ENCODE peak calls at places on chromosomes 3 and 15, in seven cellular contexts. J is CD4-positive, CD25-positive, alpha-beta regulatory T cell; R is cardiac muscle cell; Q is stomach; B is effector memory CD4-positive, alpha-beta T cell; M is neural progenitor cell; O is Peyer's patch. I is an unnamed sample.

GRCh38 chr3:55729546-55729945 is 242.4 kb upstream of the WNT5A start:
- DNase-seq in J (no peak), R (no peak), Q (no peak), B (no peak), M (no peak), O (no peak), I (no peak)

GRCh38 chr3:35772364-35773009 is 133.2 kb downstream of the ARPP21 start:
- DNase-seq in J (no peak), R (no peak), Q (no peak), B (no peak), M (no peak), O (no peak), I (no peak)

GRCh38 chr3:167684389-167684993 is 30.7 kb upstream of the WDR49 start:
- DNase-seq in J (peak; percentile 35), R (peak; percentile 70), Q (no peak), B (no peak), M (peak; percentile 78), O (peak; percentile 38), I (peak; percentile 79)

GRCh38 chr3:112425858-112426750 is 73.2 kb downstream of the BTLA start:
- DNase-seq in J (no peak), R (no peak), Q (no peak), B (no peak), M (no peak), O (no peak), I (no peak)

GRCh38 chr3:119098620-119099222 is 47.2 kb upstream of the TEX55 start:
- DNase-seq in J (no peak), R (peak; percentile 48), Q (no peak), B (no peak), M (peak; percentile 49), O (no peak), I (peak; percentile 31)

GRCh38 chr15:94097567-94097966 is 133.8 kb upstream of the MCTP2 start:
- DNase-seq in J (no peak), R (no peak), Q (no peak), B (no peak), M (no peak), O (no peak), I (peak; percentile 9)

GRCh38 chr15:55485273-55485672 is 22.8 kb downstream of the DNAAF4 start:
- DNase-seq in J (no peak), R (no peak), Q (no peak), B (no peak), M (no peak), O (no peak), I (no peak)

GRCh38 chr3:31043184-31043819 is 148.8 kb upstream of the GADL1 start:
- DNase-seq in J (no peak), R (peak; percentile 23), Q (no peak), B (no peak), M (no peak), O (no peak), I (no peak)

GRCh38 chr3:128307029-128307633 is 153.8 kb downstream of the EEFSEC start:
- DNase-seq in J (no peak), R (peak; percentile 7), Q (no peak), B (no peak), M (peak; percentile 61), O (peak; percentile 3), I (peak; percentile 27)

GRCh38 chr3:122609798-122610559 is 32.5 kb downstream of the PARP15 start:
- DNase-seq in J (no peak), R (peak; percentile 73), Q (no peak), B (no peak), M (no peak), O (no peak), I (peak; percentile 13)
- H3K4me3 ChIP-seq in J (no peak overlapping the region), R (no peak overlapping the region), Q (no peak overlapping the region), B (no peak overlapping the region), M (no peak overlapping the region), O (no peak overlapping the region), I (no peak overlapping the region)

GRCh38 chr3:14145670-14146380 is 21.0 kb downstream of the TMEM43 start:
- DNase-seq in J (no peak), R (no peak), Q (no peak), B (no peak), M (no peak), O (no peak), I (no peak)
- H3K4me1 ChIP-seq in J (peaks cover 53% of the 10 kb centered on the region), R (peaks cover 21% of the 10 kb centered on the region), Q (peaks cover 46% of the 10 kb centered on the region), B (peaks cover 45% of the 10 kb centered on the region), M (no peaks in the 10 kb centered on the region), O (peaks cover 37% of the 10 kb centered on the region), I (no peaks in the 10 kb centered on the region)

DNA sequence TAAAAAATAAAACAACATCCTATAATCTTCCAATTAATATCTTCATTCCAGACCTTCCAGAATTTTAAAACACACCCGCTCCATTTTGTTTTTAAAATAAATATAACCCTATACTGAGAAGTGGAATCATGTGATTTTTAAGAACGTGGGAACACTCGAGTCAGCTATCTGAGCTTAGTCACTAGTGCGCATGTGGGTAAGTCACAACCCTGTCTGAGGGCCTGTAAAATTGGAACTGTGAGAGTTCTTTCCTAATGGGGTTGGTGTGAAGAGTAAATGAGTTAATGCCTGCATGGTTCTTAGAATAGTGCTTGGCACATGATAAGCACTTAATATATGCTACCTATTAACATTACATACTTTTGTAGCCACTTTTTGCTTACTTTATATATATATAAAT is 19.9 kb upstream of the POLR2M start:
- DNase-seq in J (no peak), R (peak; percentile 56), Q (no peak), B (no peak), M (no peak), O (no peak), I (no peak)
- H3K4me3 ChIP-seq in J (no peak overlapping the region), R (no peak overlapping the region), Q (no peak overlapping the region), B (no peak overlapping the region), M (no peak overlapping the region), O (no peak overlapping the region), I (no peak overlapping the region)

GRCh38 chr15:90594297-90594696 is 64.6 kb downstream of the CRTC3 start:
- DNase-seq in J (peak; percentile 63), R (no peak), Q (peak; percentile 92), B (peak; percentile 58), M (no peak), O (peak; percentile 97), I (peak; percentile 23)
- H3K4me1 ChIP-seq in J (peaks cover 69% of the 10 kb centered on the region), R (no peaks in the 10 kb centered on the region), Q (peaks cover 75% of the 10 kb centered on the region), B (peaks cover 55% of the 10 kb centered on the region), M (peaks cover 5% of the 10 kb centered on the region), O (peaks cover 29% of the 10 kb centered on the region), I (peaks cover 7% of the 10 kb centered on the region)

DNA sequence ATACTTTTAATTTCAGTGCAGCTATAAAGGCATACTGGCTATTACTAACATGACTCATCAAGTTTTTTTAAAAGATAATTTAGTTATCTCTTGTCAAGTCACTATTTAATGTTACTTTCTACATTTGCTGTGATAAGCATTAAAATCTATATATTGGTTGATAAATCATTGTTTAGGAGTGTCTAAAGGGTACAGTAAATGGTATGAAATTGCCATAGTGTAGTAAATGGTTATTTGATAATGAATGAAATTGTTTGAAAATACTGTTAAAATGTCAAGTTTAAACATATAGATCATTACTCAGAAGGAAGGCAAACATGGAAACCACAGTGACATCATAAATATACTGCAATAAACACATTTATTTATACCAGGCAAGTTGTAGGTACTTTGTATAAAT is 13.2 kb upstream of the BNIP2 start:
- DNase-seq in J (no peak), R (no peak), Q (no peak), B (no peak), M (no peak), O (no peak), I (no peak)
- H3K4me3 ChIP-seq in J (no peak overlapping the region), R (no peak overlapping the region), Q (no peak overlapping the region), B (no peak overlapping the region), M (no peak overlapping the region), O (no peak overlapping the region), I (no peak overlapping the region)

GRCh38 chr15:90933310-90933709 is 961 bp upstream of the HDDC3 start:
- DNase-seq in J (no peak), R (no peak), Q (no peak), B (no peak), M (no peak), O (no peak), I (no peak)

GRCh38 chr15:90932660-90932991 is 277 bp upstream of the HDDC3 start:
- DNase-seq in J (no peak), R (no peak), Q (no peak), B (no peak), M (no peak), O (no peak), I (no peak)

GRCh38 chr15:90931737-90932659 is at the start of gene HDDC3:
- DNase-seq in J (peak; percentile 77), R (peak; percentile 88), Q (peak; percentile 93), B (peak; percentile 76), M (peak; percentile 95), O (peak; percentile 91), I (peak; percentile 95)

GRCh38 chr15:90930861-90931629 is 1.3 kb downstream of the HDDC3 start:
- DNase-seq in J (no peak), R (no peak), Q (no peak), B (no peak), M (no peak), O (no peak), I (no peak)

DNA sequence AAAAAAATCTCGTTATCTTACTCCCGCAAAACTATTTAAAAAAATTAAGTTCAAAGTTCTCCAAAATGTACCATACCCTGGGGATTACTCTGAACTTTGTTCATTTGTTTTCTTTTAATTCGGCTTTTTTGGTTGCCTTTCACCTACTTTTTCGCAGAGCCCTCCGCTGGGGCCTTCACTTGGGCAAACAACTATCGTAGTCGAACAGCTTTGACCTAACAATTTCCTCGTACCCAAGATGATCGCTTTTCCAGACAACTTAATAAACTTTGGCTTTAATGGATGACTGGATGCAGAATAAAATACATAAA is 2.7 kb downstream of the HDDC3 start:
- DNase-seq in J (no peak), R (no peak), Q (no peak), B (no peak), M (no peak), O (peak; percentile 26), I (no peak)
- H3K4me1 ChIP-seq in J (peaks cover 41% of the 10 kb centered on the region), R (no peaks in the 10 kb centered on the region), Q (peaks cover 54% of the 10 kb centered on the region), B (peaks cover 31% of the 10 kb centered on the region), M (peaks cover 4% of the 10 kb centered on the region), O (peaks cover 24% of the 10 kb centered on the region), I (peaks cover 9% of the 10 kb centered on the region)

GRCh38 chr15:68808091-68808490 is 12.6 kb downstream of the ANP32A start:
- DNase-seq in J (no peak), R (no peak), Q (no peak), B (no peak), M (no peak), O (no peak), I (no peak)

GRCh38 chr15:68807249-68807648 is 13.4 kb downstream of the ANP32A start:
- DNase-seq in J (no peak), R (no peak), Q (no peak), B (no peak), M (no peak), O (no peak), I (no peak)

GRCh38 chr15:68806220-68807105 is 14.2 kb downstream of the ANP32A start:
- DNase-seq in J (no peak), R (no peak), Q (no peak), B (no peak), M (no peak), O (no peak), I (no peak)

GRCh38 chr15:68809517-68809916 is 11.2 kb downstream of the ANP32A start:
- DNase-seq in J (no peak), R (no peak), Q (no peak), B (no peak), M (no peak), O (no peak), I (no peak)

GRCh38 chr15:68808770-68809169 is 11.9 kb downstream of the ANP32A start:
- DNase-seq in J (no peak), R (no peak), Q (no peak), B (no peak), M (no peak), O (no peak), I (no peak)
- H3K4me3 ChIP-seq in J (no peak overlapping the region), R (no peak overlapping the region), Q (no peak overlapping the region), B (no peak overlapping the region), M (no peak overlapping the region), O (no peak overlapping the region), I (no peak overlapping the region)